ENCODE peak calls at places on chromosomes 1 and 21, in five cellular contexts. D is Peyer's patch, W is mesendoderm, C is esophagus squamous epithelium, E is prostate gland. U is an unnamed sample. For H3K4me1 and H3K36me3, the result is how much of the 10 kb centered on the place peaks cover.

GRCh38 chr1:33606272-33606671 is 133.8 kb downstream of the ZSCAN20 start:
- DNase-seq in D (no peak), C (no peak), W (no peak), E (no peak), U (no peak)

GRCh38 chr21:41817228-41817627 is 50.4 kb upstream of the RIPK4 start:
- DNase-seq in W (peak), C (no peak), D (peak), E (peak), U (peak)

GRCh38 chr1:15953294-15953771 is 22.6 kb downstream of the ZBTB17 start:
- DNase-seq in W (no peak), C (no peak), E (no peak), D (no peak), U (no peak)

GRCh38 chr1:56160916-56161315 is 418.4 kb downstream of the PLPP3 start:
- DNase-seq in D (no peak), C (no peak), E (no peak), W (no peak), U (no peak)

GRCh38 chr1:188782220-188782841 is 1695.3 kb downstream of the BRINP3 start:
- DNase-seq in E (no peak), C (no peak), W (peak), D (no peak), U (no peak)

GRCh38 chr1:241990040-241990439 is 8.9 kb downstream of the MAP1LC3C start:
- DNase-seq in E (no peak), D (peak), C (no peak), W (peak), U (no peak)

GRCh38 chr1:19892628-19893168 is 10.5 kb downstream of the OTUD3 start:
- DNase-seq in C (no peak), D (no peak), W (no peak), E (no peak), U (no peak)

GRCh38 chr1:193259619-193260018 is 73.2 kb upstream of the B3GALT2 start:
- DNase-seq in W (no peak), C (no peak), E (no peak), D (no peak), U (no peak)

GRCh38 chr1:228370941-228371740 is 35.5 kb downstream of the TRIM11 start:
- DNase-seq in W (no peak), D (no peak), E (no peak), C (no peak), U (no peak)

GRCh38 chr1:46137901-46138300 is 5.5 kb upstream of the PIK3R3 start:
- DNase-seq in C (no peak), E (no peak), W (peak), D (no peak), U (no peak)

GRCh38 chr1:45654540-45655280 is 30.9 kb upstream of the CCDC17 start:
- DNase-seq in D (no peak), E (no peak), C (no peak), W (no peak), U (no peak)

GRCh38 chr1:228452194-228453021 is 34.8 kb upstream of the RNF187 start:
- DNase-seq in D (no peak), W (no peak), C (no peak), E (no peak), U (no peak)

GRCh38 chr1:162678439-162678838 is 46.2 kb downstream of the DDR2 start:
- DNase-seq in W (no peak), E (peak), C (no peak), D (no peak), U (no peak)

GRCh38 chr1:243391355-243391754 is 135.5 kb downstream of the SDCCAG8 start:
- DNase-seq in E (no peak), W (no peak), D (no peak), C (no peak), U (no peak)

GRCh38 chr1:219188331-219188803 is 14.7 kb downstream of the LYPLAL1 start:
- DNase-seq in E (no peak), D (no peak), W (no peak), C (no peak), U (no peak)

GRCh38 chr1:180953791-180954721 is 41.4 kb downstream of the KIAA1614 start:
- DNase-seq in D (peak), W (no peak), C (no peak), E (peak), U (peak)

GRCh38 chr1:183956559-183957188 is 80.9 kb downstream of the COLGALT2 start:
- DNase-seq in C (no peak), W (peak), E (no peak), D (peak), U (no peak)

GRCh38 chr1:58844176-58844575 is 60.3 kb upstream of the JUN start:
- DNase-seq in C (no peak), D (no peak), E (no peak), W (no peak), U (no peak)

GRCh38 chr1:2383576-2383975 is 7.8 kb downstream of the MORN1 start:
- DNase-seq in W (no peak), D (no peak), E (no peak), C (no peak), U (no peak)

GRCh38 chr1:192263436-192263835 is 53.4 kb upstream of the RGS21 start:
- DNase-seq in D (no peak), C (no peak), W (no peak), E (no peak), U (no peak)

GRCh38 chr1:111887385-111887784 is 102.1 kb downstream of the KCND3 start:
- DNase-seq in W (no peak), E (no peak), D (no peak), C (no peak), U (no peak)

GRCh38 chr1:82695443-82695842 is 894.7 kb downstream of the ADGRL2 start:
- DNase-seq in D (no peak), E (no peak), C (no peak), W (no peak), U (no peak)

GRCh38 chr21:36511484-36512227 is 31.7 kb upstream of the CLDN14 start:
- DNase-seq in E (no peak), D (no peak), C (no peak), W (no peak), U (peak)

GRCh38 chr1:157403203-157403602 is 149.1 kb downstream of the FCRL5 start:
- DNase-seq in E (no peak), W (peak), C (no peak), D (no peak), U (no peak)

GRCh38 chr1:67393240-67393639 is 37.0 kb downstream of the SERBP1 start:
- DNase-seq in W (peak), E (peak), C (no peak), D (no peak), U (peak)

GRCh38 chr1:160779662-160780397 is 16.1 kb upstream of the LY9 start:
- DNase-seq in C (no peak), E (no peak), D (no peak), W (peak), U (peak)

GRCh38 chr1:33327587-33328325 is 6.9 kb upstream of the A3GALT2 start:
- DNase-seq in W (no peak), E (peak), D (no peak), C (no peak), U (no peak)

GRCh38 chr1:212622467-212622866 is 13.9 kb downstream of the ATF3 start:
- DNase-seq in W (no peak), C (no peak), E (no peak), D (no peak), U (no peak)

GRCh38 chr1:31371560-31371959 is 1.3 kb downstream of the FABP3 start:
- DNase-seq in C (no peak), D (no peak), W (no peak), E (no peak), U (no peak)

GRCh38 chr1:53175302-53175913 is 21.2 kb upstream of the CPT2 start:
- DNase-seq in W (no peak), C (no peak), D (no peak), E (no peak), U (no peak)

GRCh38 chr1:231160851-231161710 is 777 bp upstream of the TRIM67 start:
- DNase-seq in C (no peak), W (no peak), D (no peak), E (no peak), U (no peak)

GRCh38 chr1:226568077-226568831 is 19.7 kb downstream of the STUM start:
- DNase-seq in D (no peak), E (no peak), C (no peak), W (peak), U (no peak)

GRCh38 chr1:205147191-205147590 is 25.4 kb upstream of the RBBP5 start:
- DNase-seq in W (no peak), E (no peak), C (no peak), D (no peak), U (no peak)

GRCh38 chr21:36741506-36741905 is 42.6 kb downstream of the SIM2 start:
- DNase-seq in E (no peak), D (no peak), C (no peak), W (no peak), U (no peak)

GRCh38 chr21:46393941-46394818 is 64.5 kb upstream of the DIP2A start:
- DNase-seq in E (no peak), W (no peak), D (no peak), C (no peak), U (no peak)

GRCh38 chr21:41564871-41565281 is 56.9 kb upstream of the TMPRSS2 start:
- DNase-seq in E (no peak), W (no peak), D (no peak), C (no peak), U (no peak)

GRCh38 chr1:240732390-240732789 is 120.4 kb upstream of the GREM2 start:
- DNase-seq in C (no peak), D (no peak), E (no peak), W (peak), U (no peak)

GRCh38 chr1:11280719-11281376 is 7.8 kb downstream of the UBIAD1 start:
- DNase-seq in D (peak), W (no peak), C (no peak), E (no peak), U (peak)

GRCh38 chr21:14875704-14876364 is 189.0 kb downstream of the NRIP1 start:
- DNase-seq in W (no peak), C (no peak), E (no peak), D (no peak), U (no peak)
- H3K4me1 ChIP-seq in W (under half), C (under half), E (under half), D (under half), U (under half)

GRCh38 chr1:34884961-34885360 is 25.4 kb upstream of the SMIM12 start:
- DNase-seq in D (no peak), E (no peak), C (no peak), W (peak), U (peak)

GRCh38 chr1:34889705-34890104 is 30.2 kb upstream of the SMIM12 start:
- DNase-seq in W (no peak), C (no peak), D (no peak), E (no peak), U (no peak)

GRCh38 chr1:34887593-34887992 is 28.0 kb upstream of the SMIM12 start:
- DNase-seq in E (no peak), W (no peak), D (no peak), C (no peak), U (no peak)

GRCh38 chr1:34885405-34886247 is 26.1 kb upstream of the SMIM12 start:
- DNase-seq in C (no peak), E (no peak), D (peak), W (peak), U (no peak)

DNA sequence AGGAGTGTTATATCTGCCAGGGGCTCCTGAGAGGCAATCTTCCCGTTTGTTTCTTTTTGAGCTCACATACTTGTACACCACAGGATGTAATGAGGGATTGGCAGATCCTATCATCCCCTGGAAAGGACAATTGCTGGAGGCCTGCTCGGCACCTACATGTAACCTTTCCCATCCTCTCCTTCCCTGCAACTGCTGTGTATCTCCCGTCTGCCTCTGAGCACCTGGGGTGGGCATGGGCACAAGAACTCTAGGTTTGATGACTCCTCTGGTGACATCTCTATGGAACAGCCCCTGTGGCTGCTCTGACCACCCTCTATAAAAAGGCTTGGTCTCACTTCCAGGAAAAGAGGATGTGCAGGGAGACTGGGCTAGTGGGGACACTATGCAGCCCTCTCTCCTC is 25.0 kb upstream of the SMIM12 start:
- DNase-seq in E (no peak), W (no peak), D (no peak), C (no peak), U (no peak)
- H3K36me3 ChIP-seq in E (under half), W (under half), D (under half), C (under half), U (under half)

GRCh38 chr1:153544453-153545066 is 1.0 kb downstream of the S100A4 start:
- DNase-seq in D (no peak), C (no peak), W (no peak), E (no peak), U (no peak)

GRCh38 chr1:153545067-153546055 is at the start of gene S100A4:
- DNase-seq in W (peak), E (peak), C (peak), D (peak), U (peak)

GRCh38 chr1:153541641-153542569 is 1.2 kb upstream of the S100A5 start:
- DNase-seq in D (no peak), C (no peak), W (no peak), E (no peak), U (no peak)

GRCh38 chr1:153542956-153543737 is 2.4 kb upstream of the S100A5 start:
- DNase-seq in E (no peak), C (no peak), D (no peak), W (no peak), U (no peak)

GRCh38 chr1:153543738-153544135 is 1.9 kb downstream of the S100A4 start:
- DNase-seq in W (no peak), D (no peak), C (no peak), E (no peak), U (no peak)
- H3K4me1 ChIP-seq in W (under half), D (half or more), C (half or more), E (under half), U (half or more)

DNA sequence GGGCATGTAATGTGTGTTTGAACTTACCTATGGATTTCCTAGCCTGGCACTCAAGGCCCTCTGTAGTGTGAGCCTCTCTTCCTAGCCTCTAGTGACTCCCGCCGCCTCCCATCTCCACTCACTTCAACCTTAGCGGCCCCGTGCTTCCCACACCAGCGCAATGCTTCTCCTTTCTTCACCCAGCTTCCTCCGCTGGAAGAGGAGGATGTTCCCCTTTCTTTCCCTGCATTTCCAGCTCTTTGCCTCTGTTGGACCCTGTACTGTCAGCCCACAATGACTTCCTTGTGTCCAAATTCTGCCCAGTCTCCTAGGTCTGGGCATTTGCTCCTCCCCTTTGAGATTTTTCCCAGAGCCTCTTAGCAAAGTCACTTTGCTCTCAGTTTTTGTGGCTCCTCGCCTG is 138.1 kb upstream of the IRF2BP2 start:
- DNase-seq in D (no peak), W (no peak), C (no peak), E (no peak), U (no peak)
- H3K36me3 ChIP-seq in D (under half), W (under half), C (under half), E (under half), U (under half)

GRCh38 chr1:202593845-202594244 is 116.4 kb downstream of the SYT2 start:
- DNase-seq in E (peak), C (no peak), W (no peak), D (no peak), U (no peak)
- H3K4me1 ChIP-seq in E (under half), C (under half), W (under half), D (under half), U (under half)

GRCh38 chr1:223802032-223802431 is 43.7 kb downstream of the TP53BP2 start:
- DNase-seq in W (no peak), E (no peak), C (no peak), D (no peak), U (no peak)
- H3K36me3 ChIP-seq in W (under half), E (under half), C (under half), D (half or more), U (under half)

GRCh38 chr21:38903578-38904193 is 98.0 kb downstream of the ETS2 start:
- DNase-seq in C (no peak), D (no peak), W (no peak), E (peak), U (no peak)

GRCh38 chr21:38908537-38908936 is 102.8 kb downstream of the ETS2 start:
- DNase-seq in D (no peak), C (no peak), E (no peak), W (no peak), U (no peak)

GRCh38 chr21:38905328-38905727 is 99.6 kb downstream of the ETS2 start:
- DNase-seq in E (no peak), W (no peak), D (no peak), C (no peak), U (no peak)

GRCh38 chr21:38902608-38903445 is 97.1 kb downstream of the ETS2 start:
- DNase-seq in C (no peak), D (no peak), W (no peak), E (no peak), U (no peak)

GRCh38 chr21:38905751-38906150 is 100.0 kb downstream of the ETS2 start:
- DNase-seq in E (no peak), C (no peak), D (no peak), W (no peak), U (no peak)
- H3K4me1 ChIP-seq in E (under half), C (under half), D (under half), W (under half), U (under half)

GRCh38 chr1:202941372-202941771 is 14.3 kb upstream of the KLHL12 start:
- DNase-seq in D (no peak), C (no peak), E (no peak), W (no peak), U (no peak)
- H3K36me3 ChIP-seq in D (half or more), C (under half), E (under half), W (under half), U (under half)

GRCh38 chr1:8437286-8437685 is 119.4 kb downstream of the SLC45A1 start:
- DNase-seq in W (no peak), E (no peak), D (no peak), C (no peak), U (no peak)

GRCh38 chr1:8439015-8439702 is 121.2 kb downstream of the SLC45A1 start:
- DNase-seq in W (peak), C (no peak), E (peak), D (peak), U (no peak)

GRCh38 chr1:8441466-8441865 is 123.6 kb downstream of the SLC45A1 start:
- DNase-seq in E (no peak), D (no peak), W (no peak), C (no peak), U (no peak)

GRCh38 chr1:8435569-8436071 is 117.7 kb downstream of the SLC45A1 start:
- DNase-seq in W (no peak), D (no peak), E (no peak), C (no peak), U (no peak)

DNA sequence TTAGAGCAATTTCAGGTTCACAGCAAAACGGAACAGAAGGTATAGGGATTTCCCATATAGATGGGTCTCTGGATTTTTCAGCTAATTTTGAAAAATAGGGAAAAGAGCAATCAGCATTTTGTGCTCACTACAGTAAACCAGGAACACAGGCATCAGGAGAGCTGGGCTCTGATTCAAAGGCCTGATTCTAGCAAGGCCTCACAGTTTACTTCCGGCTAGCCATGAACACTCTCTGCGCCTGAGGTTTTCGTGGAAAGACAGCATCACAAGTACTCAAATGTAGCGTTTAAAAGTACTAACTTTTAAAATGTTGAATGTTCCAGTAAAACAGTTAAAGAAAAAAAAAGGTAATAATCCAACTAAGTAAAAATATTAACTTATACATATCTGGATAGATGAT is 120.5 kb downstream of the SLC45A1 start:
- DNase-seq in D (no peak), W (no peak), C (no peak), E (no peak), U (no peak)
- H3K4me1 ChIP-seq in D (under half), W (under half), C (under half), E (under half), U (under half)